ENCODE peak calls at places on chromosomes 11 and 22, in nine cellular contexts. Z is RCC 7860; D is stimulated activated naive B cell treated with anti-CD40 and anti-IgM and Interleukin-4, amounts not matched to agents 10 μg/mL and 1 μg/mL and 100 μg/mL, for 72 hours; W is NCI-H2171; G is neural crest cell; H is GM12865; K is activated naive CD8-positive, alpha-beta T cell treated with anti-CD3 and anti-CD28 coated beads, Interleukin-2, amount 50 U/mL, for 16 hours; J is posterior cingulate gyrus; V is GOT3. R is an unnamed sample.

GRCh38 chr11:117259417-117259816 is 26.9 kb downstream of the RNF214 start:
- DNase-seq in Z (no peak), D (no peak), W (no peak), G (no peak), H (no peak), K (no peak), J (no peak), V (no peak), R (peak; percentile 26)

GRCh38 chr11:113134605-113135004 is 173.4 kb downstream of the NCAM1 start:
- DNase-seq in Z (no peak), D (no peak), W (no peak), G (no peak), H (no peak), K (no peak), J (no peak), V (no peak), R (no peak)

GRCh38 chr22:39170825-39171622 is 18.5 kb upstream of the CBX7 start:
- DNase-seq in Z (peak; percentile 59), D (peak; percentile 76), W (peak; percentile 56), G (peak; percentile 96), H (peak; percentile 81), K (peak; percentile 63), J (peak; percentile 90), V (peak; percentile 69), R (peak; percentile 49)

GRCh38 chr11:12239396-12240298 is 129.3 kb downstream of the MICAL2 start:
- DNase-seq in Z (peak; percentile 61), D (no peak), W (no peak), G (no peak), H (no peak), K (no peak), J (no peak), V (no peak), R (peak; percentile 18)

GRCh38 chr22:48822278-48823233 is 1005.1 kb downstream of the BRD1 start:
- DNase-seq in Z (no peak), D (no peak), W (no peak), G (no peak), H (no peak), K (no peak), J (no peak), V (no peak), R (no peak)

GRCh38 chr22:42080287-42080686 is 787 bp downstream of the SMDT1 start:
- DNase-seq in Z (no peak), D (no peak), W (peak; percentile 31), G (no peak), H (peak; percentile 28), K (no peak), J (peak; percentile 50), V (no peak), R (peak; percentile 13)

GRCh38 chr11:2812371-2812991 is 73.1 kb downstream of the CDKN1C start:
- DNase-seq in Z (no peak), D (no peak), W (no peak), G (no peak), H (no peak), K (no peak), J (no peak), V (no peak), R (no peak)

GRCh38 chr11:100793525-100793924 is 106.4 kb downstream of the ARHGAP42 start:
- DNase-seq in Z (no peak), D (no peak), W (no peak), G (no peak), H (no peak), K (no peak), J (no peak), V (no peak), R (no peak)

GRCh38 chr11:94647926-94648325 is 80.8 kb downstream of the PIWIL4 start:
- DNase-seq in Z (no peak), D (no peak), W (no peak), G (no peak), H (no peak), K (no peak), J (no peak), V (no peak), R (no peak)